ENCODE peak calls at places on chromosomes 7 and 10, in ten cellular contexts. Q is omental fat pad; Y is stimulated activated CD8-positive, alpha-beta memory T cell treated with anti-CD3 and anti-CD28 coated beads, Interleukin-7, amount 100 ng/mL, for 4 hours; J is dorsolateral prefrontal cortex; X is stomach; S is stimulated activated CD4-positive, alpha-beta T cell treated with anti-CD3 and anti-CD28 coated beads, Interleukin-1b, Interleukin-23, amount 100 ng/mL, for 4 hours; D is activated CD4-positive, alpha-beta memory T cell treated with anti-CD3 and anti-CD28 coated beads, Interleukin-2, amount 10 ng/mL, durations not matched to agents 7 days and 5 days; I is activated naive CD4-positive, alpha-beta T cell; W is RKO; O is AG04449. E is an unnamed sample.

GRCh38 chr10:9596368-9596920 is 1421.2 kb upstream of the CELF2 start:
- DNase-seq in X (no peak), D (no peak), W (peak; percentile 70), Y (no peak), I (no peak), S (no peak), O (no peak), Q (no peak), J (no peak), E (no peak)

GRCh38 chr7:31883761-31884164 is 186.4 kb downstream of the PDE1C start:
- DNase-seq in Q (no peak), Y (no peak), X (no peak), D (no peak), S (no peak), W (peak; percentile 51), O (peak; percentile 37), I (no peak), J (no peak), E (no peak)

GRCh38 chr10:77027141-77027540 is 610.5 kb downstream of the KCNMA1 start:
- DNase-seq in X (no peak), D (no peak), Y (no peak), I (no peak), O (no peak), Q (no peak), S (no peak), J (no peak), W (no peak), E (no peak)

GRCh38 chr10:59623823-59624535 is 85.7 kb downstream of the SLC16A9 start:
- DNase-seq in S (no peak), I (no peak), X (no peak), O (no peak), Y (no peak), J (no peak), W (no peak), Q (no peak), D (no peak), E (no peak)

GRCh38 chr10:8100366-8100765 is 45.9 kb downstream of the GATA3 start:
- DNase-seq in X (no peak), J (no peak), S (no peak), D (no peak), Q (no peak), Y (no peak), I (no peak), W (no peak), O (no peak), E (no peak)

GRCh38 chr7:131302876-131303707 is 24.6 kb upstream of the MKLN1 start:
- DNase-seq in Q (no peak), Y (peak; percentile 4), J (no peak), W (no peak), S (peak; percentile 11), D (peak; percentile 32), I (no peak), X (peak; percentile 46), O (no peak), E (peak; percentile 12)

GRCh38 chr7:102220929-102221850 is 65.5 kb upstream of the SH2B2 start:
- DNase-seq in X (no peak), Y (no peak), I (no peak), W (no peak), J (no peak), S (no peak), O (peak; percentile 21), D (no peak), Q (no peak), E (no peak)

GRCh38 chr7:147861945-147862344 is 728.6 kb upstream of the C7orf33 start:
- DNase-seq in Y (no peak), X (no peak), J (no peak), W (no peak), S (no peak), I (no peak), O (no peak), D (no peak), Q (no peak), E (peak; percentile 16)

GRCh38 chr7:148286150-148286549 is 304.4 kb upstream of the C7orf33 start:
- DNase-seq in X (no peak), I (no peak), Y (no peak), S (no peak), W (peak; percentile 50), J (no peak), Q (no peak), O (no peak), D (no peak), E (peak; percentile 70)

GRCh38 chr10:73810358-73810734 is 1.1 kb downstream of the NDST2 start:
- DNase-seq in J (no peak), Y (no peak), X (no peak), D (no peak), W (no peak), Q (no peak), S (no peak), O (no peak), I (no peak), E (no peak)

GRCh38 chr10:101602767-101603398 is 14.8 kb downstream of the DPCD start:
- DNase-seq in D (peak; percentile 81), J (peak; percentile 68), Q (peak; percentile 30), X (peak; percentile 74), O (no peak), W (peak; percentile 79), S (peak; percentile 21), Y (peak; percentile 12), I (peak; percentile 8), E (peak; percentile 88)

GRCh38 chr10:3213758-3214545 is 41.4 kb upstream of the PITRM1 start:
- DNase-seq in J (no peak), O (no peak), W (no peak), S (no peak), Q (no peak), X (no peak), I (no peak), Y (no peak), D (no peak), E (no peak)

GRCh38 chr10:21858455-21858854 is 145.1 kb downstream of the DNAJC1 start:
- DNase-seq in O (no peak), Q (no peak), Y (no peak), X (no peak), I (no peak), D (no peak), J (no peak), S (no peak), W (no peak), E (no peak)

GRCh38 chr7:31052504-31052840 is 364 bp downstream of the ADCYAP1R1 start:
- DNase-seq in Y (no peak), D (no peak), S (no peak), I (no peak), X (no peak), J (no peak), O (no peak), W (no peak), Q (no peak), E (no peak)

GRCh38 chr10:119549247-119549999 is 6.9 kb upstream of the RGS10 start:
- DNase-seq in I (no peak), D (no peak), Q (no peak), W (no peak), O (no peak), X (no peak), Y (no peak), S (no peak), J (no peak), E (no peak)

GRCh38 chr10:132886211-132887099 is 55.9 kb downstream of the CFAP46 start:
- DNase-seq in Y (no peak), J (no peak), S (no peak), Q (peak; percentile 6), X (peak; percentile 50), W (peak; percentile 23), D (no peak), O (no peak), I (no peak), E (peak; percentile 32)

GRCh38 chr7:23607130-23607529 is 9.9 kb downstream of the CCDC126 start:
- DNase-seq in D (no peak), X (no peak), O (no peak), Q (no peak), Y (no peak), J (no peak), W (no peak), I (no peak), S (no peak), E (no peak)

GRCh38 chr10:129771024-129771423 is 193.1 kb downstream of the EBF3 start:
- DNase-seq in S (no peak), X (peak; percentile 18), J (peak; percentile 8), O (no peak), Q (no peak), D (no peak), I (no peak), Y (no peak), W (no peak), E (no peak)

GRCh38 chr10:77837248-77837924 is 89.2 kb downstream of the DLG5 start:
- DNase-seq in Y (peak; percentile 37), X (peak; percentile 31), S (peak; percentile 31), W (peak; percentile 28), O (no peak), I (no peak), D (peak; percentile 83), Q (no peak), J (no peak), E (peak; percentile 86)

GRCh38 chr10:110859947-110860376 is 11.8 kb upstream of the PDCD4 start:
- DNase-seq in D (no peak), Q (no peak), I (no peak), Y (no peak), W (no peak), X (no peak), O (peak; percentile 68), S (no peak), J (no peak), E (no peak)

GRCh38 chr10:114607358-114607998 is 50.6 kb downstream of the ABLIM1 start:
- DNase-seq in J (no peak), D (no peak), Y (no peak), O (no peak), S (no peak), Q (no peak), X (no peak), I (no peak), W (no peak), E (no peak)

GRCh38 chr10:86311900-86312299 is 54.7 kb downstream of the GRID1 start:
- DNase-seq in I (no peak), S (no peak), W (no peak), Y (no peak), D (no peak), J (no peak), O (no peak), X (no peak), Q (no peak), E (no peak)

GRCh38 chr7:98840604-98841508 is 29.0 kb downstream of the TMEM130 start:
- DNase-seq in J (no peak), Q (no peak), X (peak; percentile 28), S (no peak), W (no peak), I (no peak), D (no peak), Y (no peak), O (no peak), E (no peak)

GRCh38 chr10:44395902-44396670 is 11.2 kb upstream of the CXCL12 start:
- DNase-seq in S (no peak), W (no peak), I (no peak), Y (no peak), D (no peak), X (no peak), O (no peak), Q (no peak), J (no peak), E (no peak)

GRCh38 chr10:71232089-71232998 is 20.0 kb downstream of the UNC5B start:
- DNase-seq in O (no peak), S (no peak), D (no peak), Q (no peak), J (peak; percentile 96), W (no peak), I (no peak), X (peak; percentile 91), Y (no peak), E (no peak)

GRCh38 chr10:123009105-123009805 is 449 bp downstream of the ACADSB start:
- DNase-seq in J (no peak), D (peak; percentile 21), I (peak; percentile 30), W (peak; percentile 21), Q (no peak), S (no peak), O (no peak), Y (peak; percentile 2), X (peak; percentile 28), E (no peak)

GRCh38 chr10:59435707-59436106 is 73.4 kb upstream of the FAM13C start:
- DNase-seq in I (no peak), Q (no peak), D (no peak), W (no peak), X (no peak), S (no peak), J (no peak), Y (no peak), O (no peak), E (no peak)

GRCh38 chr7:69598081-69598486 is at the start of gene AUTS2:
- DNase-seq in X (peak; percentile 78), Q (peak; percentile 76), W (no peak), O (peak; percentile 21), D (peak; percentile 19), J (peak; percentile 86), S (peak; percentile 27), Y (peak; percentile 56), I (no peak), E (peak; percentile 90)

E was measured in SK-N-DZ.